ENCODE peak calls at places on chromosome 14, in five cellular contexts. Y is astrocyte, H is HCT116, A is hepatocyte, R is A673. Z is an unnamed sample.

GRCh38 chr14:49861581-49861922 is 9.0 kb upstream of the NEMF start:
- DNase-seq in Y (peak), H (no peak), A (peak), R (peak), Z (no peak)

GRCh38 chr14:60485600-60486251 is at the start of gene C14orf39:
- DNase-seq in Y (no peak), H (no peak), A (peak), R (peak), Z (no peak)

GRCh38 chr14:31559939-31560338 is 1.3 kb upstream of the NUBPL start:
- DNase-seq in Y (no peak), H (no peak), A (no peak), R (no peak), Z (no peak)

GRCh38 chr14:64812412-64812811 is 67.3 kb downstream of the SPTB start:
- DNase-seq in Y (no peak), H (peak), A (peak), R (no peak), Z (peak)

GRCh38 chr14:61598980-61599379 is 96.3 kb upstream of the HIF1A start:
- DNase-seq in Y (no peak), H (no peak), A (no peak), R (no peak), Z (no peak)

GRCh38 chr14:92670967-92671366 is 77.5 kb downstream of the LGMN start:
- DNase-seq in Y (no peak), H (no peak), A (no peak), R (no peak), Z (no peak)

GRCh38 chr14:101502761-101503392 is 58.4 kb upstream of the DIO3 start:
- DNase-seq in Y (no peak), H (no peak), A (no peak), R (no peak), Z (no peak)

GRCh38 chr14:63891148-63891964 is 38.6 kb downstream of the SYNE2 start:
- DNase-seq in Y (no peak), H (no peak), A (no peak), R (peak), Z (no peak)

GRCh38 chr14:31241450-31242114 is 34.0 kb upstream of the HECTD1 start:
- DNase-seq in Y (no peak), H (no peak), A (no peak), R (no peak), Z (no peak)

GRCh38 chr14:105690671-105691070 is 164.3 kb downstream of the TMEM121 start:
- DNase-seq in Y (no peak), H (no peak), A (no peak), R (no peak), Z (no peak)

GRCh38 chr14:105837349-105838063 is 311.1 kb downstream of the TMEM121 start:
- DNase-seq in Y (no peak), H (no peak), A (no peak), R (no peak), Z (no peak)

GRCh38 chr14:56963381-56963780 is 153.1 kb upstream of the OTX2 start:
- DNase-seq in Y (no peak), H (no peak), A (no peak), R (no peak), Z (no peak)

GRCh38 chr14:53999061-53999488 is 42.5 kb upstream of the BMP4 start:
- DNase-seq in Y (peak), H (no peak), A (peak), R (no peak), Z (peak)

GRCh38 chr14:61421212-61421923 is 100.0 kb downstream of the PRKCH start:
- DNase-seq in Y (no peak), H (no peak), A (no peak), R (no peak), Z (no peak)

GRCh38 chr14:89607453-89607852 is 190.4 kb upstream of the FOXN3 start:
- DNase-seq in Y (peak), H (no peak), A (no peak), R (no peak), Z (no peak)

GRCh38 chr14:28756896-28757570 is 9.6 kb upstream of the FOXG1 start:
- DNase-seq in Y (peak), H (no peak), A (peak), R (peak), Z (no peak)

GRCh38 chr14:85487215-85487614 is 42.7 kb upstream of the FLRT2 start:
- DNase-seq in Y (peak), H (no peak), A (no peak), R (no peak), Z (no peak)

GRCh38 chr14:83470466-83470865 is 1936.8 kb upstream of the SEL1L start:
- DNase-seq in Y (no peak), H (no peak), A (peak), R (peak), Z (no peak)

GRCh38 chr14:24690492-24690891 is 56.5 kb upstream of the GZMB start:
- DNase-seq in Y (no peak), H (no peak), A (no peak), R (no peak), Z (no peak)

GRCh38 chr14:42149609-42150261 is 543.1 kb downstream of the LRFN5 start:
- DNase-seq in Y (no peak), H (no peak), A (no peak), R (no peak), Z (no peak)

GRCh38 chr14:33999771-34000291 is 49.0 kb upstream of the EGLN3 start:
- DNase-seq in Y (no peak), H (no peak), A (no peak), R (no peak), Z (no peak)

GRCh38 chr14:23054000-23054811 is 3.1 kb downstream of the CDH24 start:
- DNase-seq in Y (no peak), H (no peak), A (no peak), R (peak), Z (no peak)

GRCh38 chr14:31541702-31542101 is 19.5 kb upstream of the NUBPL start:
- DNase-seq in Y (no peak), H (no peak), A (no peak), R (no peak), Z (no peak)

GRCh38 chr14:63860146-63860545 is 7.3 kb downstream of the SYNE2 start:
- DNase-seq in Y (no peak), H (no peak), A (no peak), R (no peak), Z (no peak)

GRCh38 chr14:31300296-31300695 is 92.7 kb upstream of the HECTD1 start:
- DNase-seq in Y (no peak), H (no peak), A (no peak), R (no peak), Z (peak)

GRCh38 chr14:84520711-84521338 is 1009.1 kb upstream of the FLRT2 start:
- DNase-seq in Y (peak), H (no peak), A (no peak), R (no peak), Z (no peak)

DNA sequence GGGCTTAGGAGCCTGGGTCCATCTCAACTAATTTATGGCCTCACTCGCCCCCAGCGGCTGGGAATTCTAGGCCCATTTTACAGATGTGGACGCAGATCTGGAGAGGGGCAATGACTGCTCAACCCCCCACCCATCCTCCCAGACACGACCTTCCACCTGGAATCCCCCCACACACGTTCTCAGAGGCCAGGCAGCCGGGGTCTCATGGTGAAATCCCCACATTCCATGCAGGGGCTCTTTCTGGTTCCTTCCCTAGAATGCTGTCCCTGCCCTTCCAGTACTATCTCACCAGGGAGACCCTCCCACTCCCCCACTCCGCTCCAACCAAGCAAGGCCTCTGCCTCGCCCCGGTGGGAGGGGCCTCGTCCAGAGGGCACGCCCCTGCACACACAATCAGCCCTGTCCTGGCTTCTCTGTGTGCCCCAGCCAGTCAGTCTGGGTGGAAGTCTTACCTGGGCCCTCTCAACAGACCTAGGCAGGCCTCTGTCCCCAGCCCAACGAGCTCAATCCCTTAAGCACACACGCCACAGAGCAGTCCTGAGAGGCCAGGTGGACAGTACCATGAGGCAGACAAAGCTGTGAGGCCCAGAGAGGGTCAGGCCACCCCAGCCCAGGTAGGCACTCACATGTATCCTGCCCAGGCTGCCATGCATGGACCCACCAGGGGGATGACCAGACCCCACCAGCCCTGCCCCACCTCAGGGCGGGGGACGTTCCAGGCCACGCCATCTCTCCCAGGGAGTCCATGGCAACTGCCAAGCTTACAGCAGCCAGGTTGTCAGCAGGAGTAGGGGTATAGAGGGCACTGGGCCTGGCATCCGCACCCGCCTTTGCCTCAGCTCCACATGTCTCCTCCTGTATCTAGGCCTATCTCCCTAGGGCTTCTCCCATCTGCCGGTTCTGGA is 1.3 kb upstream of the ANKRD9 start:
- DNase-seq in Y (no peak), H (no peak), A (peak), R (no peak), Z (no peak)
- H3K27ac ChIP-seq in Y (no peak), H (peak), A (peak), R (no peak), Z (peak)

GRCh38 chr14:75162631-75163030 is 13.8 kb downstream of the TMED10 start:
- DNase-seq in Y (no peak), H (no peak), A (no peak), R (no peak), Z (no peak)
- TF ChIP-seq CTCF in Y (no peak), H (no peak), A (no peak), R (no peak), Z (no peak)

GRCh38 chr14:52949249-52949648 is 1.6 kb downstream of the FERMT2 start:
- DNase-seq in Y (no peak), H (no peak), A (no peak), R (no peak), Z (no peak)
- H3K27ac ChIP-seq in Y (peak), H (no peak), A (peak), R (no peak), Z (no peak)

GRCh38 chr14:52043690-52044089 is 25.2 kb downstream of the NID2 start:
- DNase-seq in Y (no peak), H (peak), A (peak), R (no peak), Z (peak)
- TF ChIP-seq CTCF in Y (peak), H (peak), A (peak), R (peak), Z (no peak)

DNA sequence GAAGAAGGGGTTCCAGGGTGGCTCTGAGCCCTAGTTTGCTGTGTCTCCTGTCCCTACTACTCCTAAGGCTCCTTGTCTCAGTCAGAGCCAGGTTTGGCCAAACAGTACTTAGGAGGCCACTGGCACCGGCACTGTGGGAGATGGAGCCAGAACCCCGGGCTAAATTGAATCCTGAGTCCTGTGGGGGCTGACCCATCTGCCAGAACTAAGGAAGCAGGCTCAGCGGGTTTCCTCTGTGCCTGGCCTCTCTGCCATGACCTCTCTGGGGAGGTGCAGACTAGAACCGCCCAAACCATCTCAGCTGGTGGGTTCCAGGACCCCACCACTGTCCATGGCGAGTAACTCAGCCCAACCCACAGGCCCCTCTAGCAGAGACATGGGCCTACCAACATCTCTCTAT is 5.5 kb downstream of the ACTN1 start:
- DNase-seq in Y (no peak), H (no peak), A (no peak), R (no peak), Z (no peak)
- H3K27ac ChIP-seq in Y (peak), H (no peak), A (no peak), R (no peak), Z (peak)